ENCODE peak calls at places on chromosomes 2 and 18, in eight cellular contexts. H is mucosa of descending colon; F is midbrain; S is dorsolateral prefrontal cortex; L is NCI-H774; E is fibroblast of mammary gland; J is H7; Y is activated naive CD4-positive, alpha-beta T cell. R is an unnamed sample.

GRCh38 chr2:229586746-229587705 is 127.3 kb downstream of the DNER start:
- DNase-seq in H (peak), F (peak), S (peak), L (peak), E (peak), J (peak), Y (no peak), R (peak)

GRCh38 chr2:64711260-64711659 is 57.5 kb upstream of the SERTAD2 start:
- DNase-seq in H (no peak), F (no peak), S (no peak), L (no peak), E (no peak), J (no peak), Y (no peak), R (no peak)

GRCh38 chr2:20141806-20142205 is 83.1 kb downstream of the SDC1 start:
- DNase-seq in H (no peak), F (no peak), S (no peak), L (no peak), E (no peak), J (no peak), Y (no peak), R (no peak)

GRCh38 chr2:222912117-222912516 is 51.3 kb downstream of the ACSL3 start:
- DNase-seq in H (no peak), F (peak), S (no peak), L (no peak), E (peak), J (no peak), Y (no peak), R (no peak)

GRCh38 chr2:170822292-170822884 is 5.7 kb downstream of the GAD1 start:
- DNase-seq in H (peak), F (no peak), S (no peak), L (no peak), E (no peak), J (peak), Y (no peak), R (peak)

GRCh38 chr18:59918320-59918755 is 18.5 kb downstream of the PMAIP1 start:
- DNase-seq in H (peak), F (no peak), S (no peak), L (peak), E (peak), J (no peak), Y (no peak), R (peak)

GRCh38 chr2:28782423-28782822 is 28.2 kb upstream of the SPDYA start:
- DNase-seq in H (no peak), F (no peak), S (no peak), L (no peak), E (no peak), J (no peak), Y (no peak), R (no peak)

GRCh38 chr18:9417081-9417841 is 58.1 kb upstream of the RALBP1 start:
- DNase-seq in H (no peak), F (peak), S (no peak), L (no peak), E (peak), J (peak), Y (no peak), R (no peak)

GRCh38 chr2:239595711-239596110 is 194.9 kb upstream of the HDAC4 start:
- DNase-seq in H (no peak), F (no peak), S (peak), L (no peak), E (no peak), J (no peak), Y (no peak), R (no peak)

GRCh38 chr2:222447144-222447543 is 22.8 kb downstream of the SGPP2 start:
- DNase-seq in H (no peak), F (no peak), S (no peak), L (no peak), E (no peak), J (no peak), Y (no peak), R (no peak)

GRCh38 chr2:48530033-48530804 is at the start of gene STON1:
- DNase-seq in H (peak), F (peak), S (peak), L (no peak), E (peak), J (peak), Y (no peak), R (peak)

GRCh38 chr2:14385043-14385442 is 247.5 kb upstream of the LRATD1 start:
- DNase-seq in H (no peak), F (no peak), S (no peak), L (no peak), E (peak), J (peak), Y (no peak), R (no peak)